ENCODE peak calls at places on chromosome 9, in four cellular contexts. K, J, E and P are unnamed samples. For H3K27me3, the result is how much of the 10 kb centered on the place peaks cover.

GRCh38 chr9:100269656-100270055 is 83.1 kb downstream of the TEX10 start:
- DNase-seq in K (no peak), J (no peak), E (no peak), P (no peak)

GRCh38 chr9:121672213-121672612 is 20.8 kb downstream of the DAB2IP start:
- DNase-seq in K (peak), J (no peak), E (no peak), P (no peak)

GRCh38 chr9:24516463-24516862 is 29.2 kb downstream of the IZUMO3 start:
- DNase-seq in K (no peak), J (no peak), E (no peak), P (no peak)

GRCh38 chr9:130331573-130331972 is 66.0 kb downstream of the HMCN2 start:
- DNase-seq in K (peak), J (peak), E (no peak), P (peak)

GRCh38 chr9:5113523-5113922 is 71.9 kb downstream of the INSL6 start:
- DNase-seq in K (no peak), J (no peak), E (no peak), P (no peak)

GRCh38 chr9:757246-757881 is 84.1 kb upstream of the DMRT1 start:
- DNase-seq in K (peak), J (no peak), E (no peak), P (no peak)

GRCh38 chr9:96617439-96618185 is 2.0 kb downstream of the CDC14B start:
- DNase-seq in K (no peak), J (no peak), E (no peak), P (no peak)

GRCh38 chr9:98570663-98571440 is 137.9 kb downstream of the GABBR2 start:
- DNase-seq in K (no peak), J (no peak), E (no peak), P (no peak)

GRCh38 chr9:135294826-135295225 is 184.8 kb upstream of the PPP1R26 start:
- DNase-seq in K (no peak), J (no peak), E (no peak), P (no peak)

GRCh38 chr9:91246842-91247241 is 114.9 kb downstream of the AUH start:
- DNase-seq in K (peak), J (no peak), E (no peak), P (no peak)

GRCh38 chr9:113223963-113224362 is 2.6 kb downstream of the SLC31A1 start:
- DNase-seq in K (peak), J (no peak), E (no peak), P (no peak)

GRCh38 chr9:135480071-135480941 is 724 bp downstream of the PPP1R26 start:
- DNase-seq in K (peak), J (peak), E (no peak), P (no peak)

GRCh38 chr9:81557957-81558791 is 131.2 kb downstream of the TLE1 start:
- DNase-seq in K (peak), J (no peak), E (no peak), P (peak)

GRCh38 chr9:97983524-97984187 is 515 bp downstream of the ANP32B start:
- DNase-seq in K (peak), J (peak), E (no peak), P (no peak)

GRCh38 chr9:2623046-2623865 is 1.7 kb downstream of the VLDLR start:
- DNase-seq in K (peak), J (peak), E (no peak), P (no peak)

GRCh38 chr9:127130661-127131538 is 8.5 kb upstream of the ANGPTL2 start:
- DNase-seq in K (peak), J (no peak), E (peak), P (peak)

GRCh38 chr9:92726348-92726747 is 38.3 kb downstream of the BICD2 start:
- DNase-seq in K (no peak), J (no peak), E (no peak), P (no peak)

GRCh38 chr9:72305102-72305546 is 59.9 kb downstream of the ZFAND5 start:
- DNase-seq in K (peak), J (peak), E (peak), P (no peak)

GRCh38 chr9:95189230-95190098 is 128.0 kb downstream of the FANCC start:
- DNase-seq in K (peak), J (no peak), E (no peak), P (no peak)

GRCh38 chr9:32776201-32776600 is 7.1 kb upstream of the TMEM215 start:
- DNase-seq in K (no peak), J (no peak), E (no peak), P (no peak)

GRCh38 chr9:137649553-137649952 is 30.7 kb downstream of the EHMT1 start:
- DNase-seq in K (no peak), J (no peak), E (no peak), P (no peak)

GRCh38 chr9:137647096-137647709 is 28.4 kb downstream of the EHMT1 start:
- DNase-seq in K (no peak), J (no peak), E (no peak), P (no peak)

GRCh38 chr9:137650259-137650658 is 31.5 kb downstream of the EHMT1 start:
- DNase-seq in K (no peak), J (no peak), E (no peak), P (no peak)

GRCh38 chr9:137646341-137646740 is 27.5 kb downstream of the EHMT1 start:
- DNase-seq in K (no peak), J (no peak), E (no peak), P (no peak)

GRCh38 chr9:137648396-137648795 is 29.6 kb downstream of the EHMT1 start:
- DNase-seq in K (no peak), J (no peak), E (no peak), P (no peak)
- H3K4me3 ChIP-seq in K (no peak), J (no peak), E (no peak), P (no peak)

GRCh38 chr9:136829981-136830885 is 12.0 kb upstream of the AJM1 start:
- DNase-seq in K (no peak), J (no peak), E (no peak), P (no peak)

GRCh38 chr9:136833381-136834142 is 8.7 kb upstream of the AJM1 start:
- DNase-seq in K (no peak), J (no peak), E (no peak), P (no peak)

GRCh38 chr9:136831002-136831719 is 11.1 kb upstream of the AJM1 start:
- DNase-seq in K (no peak), J (no peak), E (no peak), P (no peak)

GRCh38 chr9:136831720-136832104 is 10.6 kb upstream of the AJM1 start:
- DNase-seq in K (no peak), J (no peak), E (no peak), P (no peak)

DNA sequence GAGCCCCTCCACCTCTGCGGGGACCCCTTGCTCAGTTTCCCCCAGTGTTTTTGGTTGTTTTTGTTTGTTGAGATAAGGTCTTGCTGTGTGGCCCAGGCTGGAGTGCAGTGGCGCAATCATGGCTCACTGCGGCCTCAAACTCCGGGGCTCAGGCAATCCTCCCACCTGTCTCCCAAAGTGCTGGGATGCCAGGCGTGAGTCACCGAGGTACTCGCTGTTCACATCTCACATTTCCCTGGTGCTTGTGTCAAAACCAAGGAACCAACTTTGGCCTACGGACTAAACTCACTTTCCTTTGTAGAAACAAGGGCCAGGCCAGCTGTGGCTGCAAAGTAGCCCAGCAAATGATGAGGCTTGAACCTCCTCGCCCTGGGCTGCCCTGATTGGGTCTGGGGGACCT is 9.7 kb upstream of the AJM1 start:
- DNase-seq in K (no peak), J (no peak), E (no peak), P (no peak)
- TF ChIP-seq CTCF in K (no peak), J (no peak), E (no peak), P (no peak)

GRCh38 chr9:126117631-126118030 is 209.0 kb upstream of the MVB12B start:
- DNase-seq in K (no peak), J (no peak), E (no peak), P (no peak)
- H3K27me3 ChIP-seq in K (under half), J (under half), E (under half), P (under half)

GRCh38 chr9:63859475-63860215 is 1425.4 kb downstream of the FOXD4L5 start:
- DNase-seq in K (no peak), J (peak), E (no peak), P (no peak)
- H3K4me3 ChIP-seq in K (no peak), J (peak), E (no peak), P (peak)

GRCh38 chr9:133707761-133708122 is 30.4 kb downstream of the SARDH start:
- DNase-seq in K (no peak), J (no peak), E (no peak), P (no peak)

GRCh38 chr9:133707065-133707760 is 30.9 kb downstream of the SARDH start:
- DNase-seq in K (peak), J (peak), E (no peak), P (no peak)

GRCh38 chr9:133708123-133708769 is 29.9 kb downstream of the SARDH start:
- DNase-seq in K (no peak), J (no peak), E (no peak), P (no peak)

GRCh38 chr9:133709716-133710571 is 28.2 kb downstream of the SARDH start:
- DNase-seq in K (no peak), J (no peak), E (no peak), P (no peak)

DNA sequence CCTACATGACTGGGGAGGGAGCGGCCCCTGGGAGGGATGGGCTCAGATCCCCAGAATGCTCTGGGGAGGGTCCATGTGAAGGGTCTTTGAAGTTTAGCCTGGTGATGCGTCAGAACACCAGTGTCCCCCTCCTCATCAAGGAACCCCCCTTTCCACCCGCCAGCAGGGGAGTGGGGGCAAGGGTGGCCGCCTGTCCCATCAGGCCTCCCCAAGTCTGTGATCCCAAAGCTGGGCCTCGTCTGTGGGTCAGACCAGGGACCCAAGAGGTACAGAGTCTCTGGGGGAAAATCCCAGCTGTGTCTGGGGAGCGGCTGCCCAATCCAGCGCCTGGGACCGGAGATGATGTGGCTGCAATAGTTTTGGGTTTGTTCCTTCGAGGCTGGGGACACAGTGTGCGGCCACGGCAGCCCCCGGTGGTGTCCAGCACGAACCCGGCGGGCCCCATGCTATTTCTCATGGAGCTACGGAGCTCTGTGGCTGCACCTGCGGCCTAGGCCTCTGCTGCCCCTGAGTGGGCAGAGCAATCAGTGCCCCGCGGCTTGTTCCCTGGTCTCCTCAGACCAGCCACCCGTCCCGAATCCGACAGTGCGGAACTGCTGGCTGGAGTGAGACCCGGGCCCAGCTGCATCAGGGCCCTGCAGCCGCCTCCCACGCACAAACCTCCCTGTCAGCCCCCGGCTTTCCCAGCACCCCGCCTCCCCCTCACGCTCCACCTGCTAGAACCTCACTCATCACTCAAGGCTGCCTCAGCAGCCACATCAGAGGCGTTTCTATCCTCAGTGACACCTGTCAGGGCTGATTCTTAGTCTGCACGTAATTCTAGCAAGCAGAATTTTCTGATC is 29.2 kb downstream of the SARDH start:
- DNase-seq in K (no peak), J (no peak), E (no peak), P (no peak)
- TF ChIP-seq CTCF in K (no peak), J (no peak), E (no peak), P (no peak)